ENCODE peak calls at places on chromosome 2, in seven cellular contexts. W is mammary epithelial cell, S is HCT116, L is A673, Z is astrocyte, A is K562, E is PC-9. F is an unnamed sample.

GRCh38 chr2:5696741-5697521 is 4.7 kb downstream of the SOX11 start:
- DNase-seq in W (no peak), S (no peak), L (peak; percentile 79), Z (peak; percentile 47), A (no peak), E (no peak), F (peak; percentile 80)

GRCh38 chr2:57515366-57515765 is 531.2 kb upstream of the VRK2 start:
- DNase-seq in W (no peak), S (no peak), L (no peak), Z (no peak), A (no peak), E (no peak), F (no peak)

GRCh38 chr2:29165362-29166236 is 50.4 kb downstream of the CLIP4 start:
- DNase-seq in W (peak; percentile 50), S (no peak), L (peak; percentile 45), Z (peak; percentile 70), A (no peak), E (no peak), F (peak; percentile 13)

GRCh38 chr2:240962371-240963064 is 35.9 kb upstream of the SNED1 start:
- DNase-seq in W (no peak), S (no peak), L (peak; percentile 30), Z (no peak), A (no peak), E (no peak), F (peak; percentile 55)

GRCh38 chr2:42298132-42298531 is 62.9 kb downstream of the COX7A2L start:
- DNase-seq in W (no peak), S (no peak), L (no peak), Z (peak; percentile 43), A (no peak), E (no peak), F (no peak)

GRCh38 chr2:3606370-3607124 is 11.6 kb downstream of the COLEC11 start:
- DNase-seq in W (no peak), S (no peak), L (no peak), Z (no peak), A (no peak), E (no peak), F (no peak)

GRCh38 chr2:184316911-184317310 is 281.4 kb upstream of the ZNF804A start:
- DNase-seq in W (no peak), S (no peak), L (no peak), Z (no peak), A (no peak), E (no peak), F (no peak)

GRCh38 chr2:238882083-238882755 is 34.3 kb downstream of the TWIST2 start:
- DNase-seq in W (no peak), S (no peak), L (no peak), Z (no peak), A (no peak), E (no peak), F (no peak)

GRCh38 chr2:219661955-219662395 is 34.5 kb downstream of the SLC4A3 start:
- DNase-seq in W (peak; percentile 81), S (no peak), L (no peak), Z (peak; percentile 87), A (no peak), E (peak; percentile 49), F (peak; percentile 46)

GRCh38 chr2:79437416-79438281 is 75.2 kb upstream of the CTNNA2 start:
- DNase-seq in W (no peak), S (no peak), L (no peak), Z (peak; percentile 1), A (no peak), E (no peak), F (peak; percentile 21)

GRCh38 chr2:3073721-3074120 is 303.9 kb downstream of the EIPR1 start:
- DNase-seq in W (no peak), S (no peak), L (no peak), Z (no peak), A (no peak), E (no peak), F (no peak)

GRCh38 chr2:68716948-68717661 is 17.5 kb upstream of the ARHGAP25 start:
- DNase-seq in W (no peak), S (no peak), L (no peak), Z (no peak), A (no peak), E (no peak), F (no peak)

GRCh38 chr2:169136885-169137534 is 67.6 kb downstream of the DHRS9 start:
- DNase-seq in W (peak; percentile 23), S (no peak), L (no peak), Z (peak; percentile 5), A (no peak), E (no peak), F (no peak)

GRCh38 chr2:239190921-239191885 is 209.6 kb downstream of the HDAC4 start:
- DNase-seq in W (no peak), S (no peak), L (no peak), Z (no peak), A (no peak), E (no peak), F (no peak)

GRCh38 chr2:102187191-102188150 is 648 bp downstream of the IL1RL2 start:
- DNase-seq in W (peak; percentile 30), S (no peak), L (peak; percentile 42), Z (peak; percentile 37), A (no peak), E (peak; percentile 29), F (peak; percentile 30)

GRCh38 chr2:240167588-240167880 is 27.1 kb upstream of the OTOS start:
- DNase-seq in W (no peak), S (no peak), L (no peak), Z (no peak), A (no peak), E (no peak), F (no peak)

GRCh38 chr2:97763176-97763845 is 49.9 kb downstream of the ZAP70 start:
- DNase-seq in W (no peak), S (no peak), L (no peak), Z (no peak), A (no peak), E (peak; percentile 15), F (no peak)

GRCh38 chr2:179951680-179952079 is 55.4 kb downstream of the CWC22 start:
- DNase-seq in W (no peak), S (no peak), L (no peak), Z (no peak), A (no peak), E (no peak), F (no peak)

GRCh38 chr2:28691774-28692281 is 59.8 kb upstream of the PPP1CB start:
- DNase-seq in W (no peak), S (no peak), L (peak; percentile 28), Z (peak; percentile 71), A (no peak), E (peak; percentile 46), F (peak; percentile 65)

GRCh38 chr2:39484206-39484605 is 47.1 kb upstream of the MAP4K3 start:
- DNase-seq in W (no peak), S (no peak), L (no peak), Z (no peak), A (no peak), E (no peak), F (no peak)

GRCh38 chr2:241802806-241803318 is 6.1 kb upstream of the NEU4 start:
- DNase-seq in W (no peak), S (no peak), L (no peak), Z (no peak), A (no peak), E (no peak), F (no peak)

GRCh38 chr2:46434851-46435273 is 44.5 kb upstream of the TMEM247 start:
- DNase-seq in W (peak; percentile 89), S (no peak), L (no peak), Z (peak; percentile 91), A (no peak), E (no peak), F (no peak)

GRCh38 chr2:196591621-196592022 is 47.9 kb upstream of the CCDC150 start:
- DNase-seq in W (no peak), S (no peak), L (no peak), Z (no peak), A (no peak), E (no peak), F (no peak)

DNA sequence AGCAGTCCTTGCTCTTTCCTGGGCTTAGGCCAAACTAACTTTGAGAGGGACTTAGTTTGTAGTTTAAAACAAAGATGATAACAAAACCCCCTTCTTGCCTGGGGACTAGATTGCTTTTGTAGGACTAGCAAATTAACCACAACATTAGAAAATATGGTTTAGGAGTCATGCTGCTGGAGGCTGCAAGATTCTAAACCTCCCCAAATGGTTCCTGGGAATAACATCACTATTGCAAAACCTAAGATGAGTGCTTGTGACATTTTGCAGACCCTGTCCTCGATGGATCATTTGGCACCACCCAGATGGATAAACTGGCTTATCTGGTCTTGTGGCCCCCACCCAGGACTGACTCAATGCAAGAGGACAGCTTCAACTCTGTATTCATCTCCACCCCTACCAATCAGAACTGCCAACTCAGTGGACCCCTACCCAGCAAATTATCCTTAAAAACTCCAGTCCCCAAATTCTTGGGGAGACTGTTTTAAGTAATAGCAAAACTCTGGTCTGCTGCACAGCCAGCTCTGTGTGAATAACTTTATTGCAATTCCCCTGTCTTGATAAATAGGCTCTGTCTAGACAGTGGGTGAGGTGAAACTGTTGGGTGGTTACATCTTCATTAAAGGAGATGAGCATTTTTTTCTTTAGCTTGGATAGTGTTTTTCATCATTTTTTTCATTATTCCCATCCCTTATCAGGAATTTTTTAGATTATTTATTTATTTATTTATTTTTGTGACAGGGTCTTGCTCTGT is 58.9 kb downstream of the SPTBN1 start:
- DNase-seq in W (no peak), S (no peak), L (no peak), Z (no peak), A (no peak), E (no peak), F (no peak)
- H3K4me1 ChIP-seq in W (peaks cover 9% of the 10 kb centered on the region), S (peaks cover 3% of the 10 kb centered on the region), L (peaks cover 17% of the 10 kb centered on the region), Z (peaks cover 2% of the 10 kb centered on the region), A (no peaks in the 10 kb centered on the region), E (peaks cover under 1% of the 10 kb centered on the region), F (peaks cover 9% of the 10 kb centered on the region)

GRCh38 chr2:69729266-69729665 is 12.7 kb upstream of the ANXA4 start:
- DNase-seq in W (no peak), S (no peak), L (no peak), Z (no peak), A (no peak), E (no peak), F (no peak)
- TF ChIP-seq EZH2 in W (no peak), S (no peak), L (no peak), Z (no peak), A (no peak), E (no peak), F (no peak)

DNA sequence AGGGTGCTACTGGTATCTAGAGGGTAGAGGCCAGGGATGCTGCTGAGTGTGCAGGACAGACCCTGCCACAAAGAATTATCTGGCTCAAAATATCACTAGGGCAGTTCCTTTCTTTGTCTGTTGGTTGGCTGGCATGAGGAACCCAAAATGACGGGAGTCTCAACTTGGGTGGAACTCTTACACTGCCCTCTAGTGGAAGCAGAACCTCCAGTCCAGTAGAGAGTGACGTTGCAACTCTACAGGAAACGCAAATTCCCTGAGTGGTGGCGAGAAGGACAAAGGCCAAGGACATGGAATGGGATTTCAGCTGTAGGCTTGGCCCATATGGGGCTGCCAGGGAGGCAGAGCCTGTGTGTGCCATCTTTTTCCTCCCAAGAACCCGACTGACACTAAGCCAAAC is 47.1 kb downstream of the COPS8 start:
- DNase-seq in W (peak; percentile 36), S (peak; percentile 37), L (peak; percentile 62), Z (no peak), A (peak; percentile 16), E (no peak), F (peak; percentile 9)
- TF ChIP-seq CTCF in W (peak; percentile 36), S (peak; percentile 34), L (peak; percentile 71), Z (no peak), A (peak; percentile 47), E (peak; percentile 53), F (peak; percentile 18)

DNA sequence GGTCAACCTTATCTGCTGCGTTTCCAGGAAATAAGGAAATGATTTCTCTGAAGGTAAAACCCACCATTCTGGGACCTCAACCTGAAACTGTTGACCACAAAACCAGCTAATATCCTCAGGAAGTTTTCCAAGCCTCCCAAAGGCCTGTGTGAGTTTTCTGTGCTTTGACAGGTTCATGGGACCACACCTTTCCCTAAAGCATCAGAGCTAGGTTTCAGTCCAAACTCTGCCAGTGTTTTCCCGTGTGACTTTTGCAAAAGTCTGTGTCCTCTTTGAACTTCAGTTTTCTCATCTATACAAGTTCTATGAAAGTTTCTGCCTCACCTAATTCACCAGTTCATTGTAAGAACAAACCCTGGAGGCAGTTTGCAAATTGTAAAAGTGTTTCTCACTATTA is 39.8 kb downstream of the VSNL1 start:
- DNase-seq in W (peak; percentile 93), S (no peak), L (no peak), Z (no peak), A (no peak), E (no peak), F (no peak)
- H3K4me1 ChIP-seq in W (peaks cover 30% of the 10 kb centered on the region), S (peaks cover 45% of the 10 kb centered on the region), L (no peaks in the 10 kb centered on the region), Z (peaks cover 3% of the 10 kb centered on the region), A (peaks cover 5% of the 10 kb centered on the region), E (peaks cover 5% of the 10 kb centered on the region), F (no peaks in the 10 kb centered on the region)